ENCODE peak calls at places on chromosomes 1 and 21, in five cellular contexts. X is trophoblast cell, I is mesendoderm, E is transverse colon, Y is uterus. C is an unnamed sample.
A peak's percentile ranks its signal among the peaks of the same experiment; 100 is the strongest.

GRCh38 chr1:3702990-3703728 is 49.1 kb upstream of the CCDC27 start:
- DNase-seq in Y (no peak), I (no peak), E (no peak), X (peak; percentile 65), C (no peak)

GRCh38 chr1:63640633-63641567 is 47.7 kb downstream of the PGM1 start:
- DNase-seq in E (no peak), X (no peak), Y (no peak), I (no peak), C (no peak)

GRCh38 chr1:96388421-96389310 is 332.9 kb upstream of the PTBP2 start:
- DNase-seq in E (no peak), Y (no peak), X (no peak), I (no peak), C (no peak)

GRCh38 chr1:25212725-25213124 is 19.6 kb downstream of the SYF2 start:
- DNase-seq in Y (no peak), X (no peak), I (no peak), E (no peak), C (no peak)

GRCh38 chr21:45877821-45878469 is 103.6 kb upstream of the COL6A1 start:
- DNase-seq in Y (no peak), E (no peak), X (no peak), I (no peak), C (no peak)

GRCh38 chr1:218636548-218636947 is 291.4 kb downstream of the TGFB2 start:
- DNase-seq in I (no peak), X (no peak), Y (no peak), E (no peak), C (no peak)

GRCh38 chr1:172429324-172430127 is 9.0 kb downstream of the C1orf105 start:
- DNase-seq in Y (no peak), E (peak; percentile 31), I (peak; percentile 79), X (peak; percentile 16), C (peak; percentile 77)

GRCh38 chr1:36096500-36097412 is 8.1 kb downstream of the ADPRS start:
- DNase-seq in I (peak; percentile 82), Y (no peak), E (no peak), X (no peak), C (no peak)

GRCh38 chr21:46189213-46189958 is 5.1 kb upstream of the SPATC1L start:
- DNase-seq in I (no peak), Y (no peak), E (no peak), X (no peak), C (no peak)

GRCh38 chr1:43836267-43836951 is 97.2 kb upstream of the ARTN start:
- DNase-seq in X (no peak), E (peak; percentile 89), I (no peak), Y (peak; percentile 36), C (peak; percentile 95)

GRCh38 chr1:165531021-165531420 is 12.8 kb upstream of the LRRC52 start:
- DNase-seq in I (no peak), X (no peak), Y (no peak), E (no peak), C (no peak)

GRCh38 chr1:35808376-35809155 is 750 bp downstream of the AGO4 start:
- DNase-seq in Y (peak; percentile 25), E (peak; percentile 46), X (no peak), I (peak; percentile 50), C (no peak)

GRCh38 chr1:204350857-204351573 is 8.7 kb downstream of the PLEKHA6 start:
- DNase-seq in E (peak; percentile 72), I (peak; percentile 96), Y (peak; percentile 90), X (peak; percentile 33), C (no peak)

GRCh38 chr1:43973981-43974442 is 748 bp upstream of the ATP6V0B start:
- DNase-seq in I (no peak), E (no peak), Y (no peak), X (no peak), C (no peak)

GRCh38 chr21:37658994-37659458 is 257.2 kb downstream of the KCNJ6 start:
- DNase-seq in Y (peak; percentile 35), I (peak; percentile 33), X (peak; percentile 16), E (no peak), C (no peak)

GRCh38 chr1:152654110-152654509 is 9.1 kb upstream of the LCE2D start:
- DNase-seq in Y (no peak), E (peak; percentile 35), X (peak; percentile 56), I (peak; percentile 68), C (peak; percentile 52)

GRCh38 chr1:109252893-109253802 is 3.8 kb downstream of the CELSR2 start:
- DNase-seq in E (peak; percentile 40), X (no peak), I (no peak), Y (no peak), C (no peak)

GRCh38 chr1:228697209-228698016 is 37.9 kb upstream of the RHOU start:
- DNase-seq in E (peak; percentile 32), X (no peak), I (no peak), Y (peak; percentile 57), C (no peak)

GRCh38 chr21:38140192-38140905 is 116.4 kb upstream of the KCNJ15 start:
- DNase-seq in Y (no peak), I (no peak), X (peak; percentile 49), E (no peak), C (no peak)

GRCh38 chr1:235127774-235128452 is 724 bp downstream of the TOMM20 start:
- DNase-seq in E (no peak), X (no peak), Y (no peak), I (no peak), C (no peak)

GRCh38 chr1:63557365-63557987 is 34.2 kb downstream of the EFCAB7 start:
- DNase-seq in I (peak; percentile 66), Y (no peak), X (peak; percentile 42), E (peak; percentile 31), C (peak; percentile 20)

GRCh38 chr1:25031601-25031965 is 101.5 kb upstream of the RUNX3 start:
- DNase-seq in E (no peak), I (no peak), Y (no peak), X (no peak), C (no peak)

GRCh38 chr1:156489166-156489934 is 11.2 kb downstream of the MEF2D start:
- DNase-seq in X (no peak), E (no peak), I (peak; percentile 80), Y (no peak), C (peak; percentile 59)

GRCh38 chr1:11078631-11079030 is 18.8 kb upstream of the SRM start:
- DNase-seq in E (no peak), I (no peak), Y (no peak), X (no peak), C (no peak)

GRCh38 chr21:29092102-29092959 is 18.9 kb upstream of the CCT8 start:
- DNase-seq in I (no peak), E (no peak), X (no peak), Y (no peak), C (no peak)

GRCh38 chr1:8013800-8014199 is 12.3 kb downstream of the ERRFI1 start:
- DNase-seq in X (no peak), E (no peak), I (no peak), Y (no peak), C (no peak)

GRCh38 chr1:55140137-55140536 is 75.0 kb downstream of the USP24 start:
- DNase-seq in I (no peak), Y (no peak), X (no peak), E (no peak), C (no peak)

GRCh38 chr21:45309069-45309521 is 21.4 kb upstream of the POFUT2 start:
- DNase-seq in X (peak; percentile 11), Y (peak; percentile 73), E (peak; percentile 70), I (peak; percentile 79), C (no peak)

DNA sequence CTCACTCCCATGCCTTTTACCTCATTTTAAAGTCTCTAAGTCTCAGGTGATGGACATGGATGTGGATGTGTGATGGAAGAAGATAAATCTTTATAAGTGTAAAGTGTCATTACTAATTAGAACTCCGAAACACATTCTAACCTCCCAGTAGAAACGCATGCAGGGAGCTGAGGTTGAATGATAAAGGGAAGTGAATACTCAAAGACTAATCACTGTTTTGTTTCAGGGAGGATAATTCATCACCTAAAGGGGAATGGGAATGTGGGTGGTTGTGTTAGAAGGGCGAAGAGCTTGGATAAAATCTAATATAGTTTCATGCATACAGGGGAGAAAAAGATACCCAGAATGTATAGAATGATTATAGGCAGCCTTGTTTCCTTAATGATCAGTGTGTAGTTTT is 12.5 kb downstream of the NCAM2 start:
- DNase-seq in I (no peak), E (no peak), X (no peak), Y (no peak), C (no peak)
- H3K4me3 ChIP-seq in I (no peak overlapping the region), E (no peak overlapping the region), X (no peak overlapping the region), Y (no peak overlapping the region), C (no peak overlapping the region)

GRCh38 chr1:106619080-106619826 is 437.2 kb upstream of the PRMT6 start:
- DNase-seq in X (no peak), Y (no peak), E (no peak), I (no peak), C (no peak)
- H3K4me3 ChIP-seq in X (no peak overlapping the region), Y (no peak overlapping the region), E (no peak overlapping the region), I (no peak overlapping the region), C (no peak overlapping the region)

DNA sequence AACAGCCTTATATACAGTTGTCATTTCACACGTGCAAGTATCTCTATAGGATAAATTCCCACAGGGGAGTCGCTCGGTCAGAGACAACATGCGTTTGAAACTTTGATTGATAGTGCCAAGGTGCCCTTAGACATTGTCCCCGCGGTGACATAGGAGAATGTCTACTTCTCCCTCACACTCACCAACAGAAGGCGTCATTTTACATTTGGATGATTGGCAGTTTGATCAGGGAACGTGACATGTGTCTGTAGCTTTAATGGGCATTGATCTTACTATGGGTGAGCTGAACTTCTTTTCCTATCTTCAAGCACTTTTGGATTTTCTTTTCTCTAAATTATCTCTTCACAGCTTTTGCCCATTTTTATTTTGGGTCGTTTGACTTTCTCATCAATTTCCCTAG is 42.6 kb upstream of the PAX7 start:
- DNase-seq in X (no peak), Y (no peak), E (no peak), I (no peak), C (no peak)
- H3K4me3 ChIP-seq in X (no peak overlapping the region), Y (no peak overlapping the region), E (no peak overlapping the region), I (no peak overlapping the region), C (no peak overlapping the region)

GRCh38 chr1:23908453-23909341 is 4.5 kb downstream of the CNR2 start:
- DNase-seq in Y (no peak), I (no peak), X (no peak), E (peak; percentile 38), C (peak; percentile 62)
- H3K4me3 ChIP-seq in Y (no peak overlapping the region), I (no peak overlapping the region), X (no peak overlapping the region), E (no peak overlapping the region), C (peak overlapping the region; percentile 41)

C was measured in Jurkat, Clone E6-1.